ENCODE peak calls at places on chromosomes 16 and 17, in ten cellular contexts. H is GM23338, T is stomach, K is HCT116, M is vagina, W is transverse colon, L is prostate gland, F is sigmoid colon, R is suprapubic skin, I is breast epithelium. V is an unnamed sample. For H3K27me3, the result is how much of the 10 kb centered on the place peaks cover.

GRCh38 chr17:65696739-65697394 is 135.4 kb upstream of the AXIN2 start:
- DNase-seq in H (no peak), T (no peak), K (no peak), M (no peak), W (no peak), L (no peak), F (no peak), R (no peak), I (no peak), V (no peak)

GRCh38 chr16:88059701-88060386 is 108.6 kb downstream of the BANP start:
- DNase-seq in H (no peak), T (no peak), K (no peak), M (no peak), W (no peak), L (no peak), F (no peak), R (no peak), I (no peak), V (no peak)

GRCh38 chr16:30429418-30429677 is 482 bp downstream of the DCTPP1 start:
- DNase-seq in H (peak), T (no peak), K (no peak), M (no peak), W (no peak), L (no peak), F (no peak), R (no peak), I (no peak), V (no peak)

GRCh38 chr17:67221062-67221998 is 23.7 kb downstream of the HELZ start:
- DNase-seq in H (peak), T (no peak), K (peak), M (no peak), W (no peak), L (peak), F (no peak), R (no peak), I (no peak), V (no peak)

GRCh38 chr16:68995011-68995504 is 110.4 kb upstream of the HAS3 start:
- DNase-seq in H (peak), T (no peak), K (peak), M (no peak), W (no peak), L (peak), F (no peak), R (no peak), I (no peak), V (no peak)

GRCh38 chr16:89163297-89163696 is 8.3 kb upstream of the CDH15 start:
- DNase-seq in H (no peak), T (no peak), K (no peak), M (no peak), W (no peak), L (no peak), F (no peak), R (no peak), I (no peak), V (no peak)

GRCh38 chr16:56344518-56345405 is 80.6 kb downstream of the AMFR start:
- DNase-seq in H (no peak), T (no peak), K (no peak), M (no peak), W (no peak), L (no peak), F (no peak), R (no peak), I (no peak), V (no peak)

GRCh38 chr17:59746849-59747445 is 39.5 kb downstream of the VMP1 start:
- DNase-seq in H (peak), T (no peak), K (no peak), M (no peak), W (no peak), L (no peak), F (no peak), R (no peak), I (no peak), V (no peak)

GRCh38 chr16:57627184-57627871 is 1.1 kb upstream of the ADGRG1 start:
- DNase-seq in H (peak), T (no peak), K (no peak), M (no peak), W (no peak), L (no peak), F (no peak), R (no peak), I (no peak), V (no peak)

GRCh38 chr17:56774650-56775049 is 59.1 kb downstream of the C17orf67 start:
- DNase-seq in H (no peak), T (no peak), K (no peak), M (no peak), W (no peak), L (no peak), F (no peak), R (no peak), I (no peak), V (no peak)

GRCh38 chr16:50178397-50179018 is 25.4 kb downstream of the TENT4B start:
- DNase-seq in H (no peak), T (no peak), K (no peak), M (no peak), W (no peak), L (no peak), F (no peak), R (no peak), I (no peak), V (no peak)

GRCh38 chr16:65598626-65599025 is 476.8 kb upstream of the CDH11 start:
- DNase-seq in H (no peak), T (no peak), K (no peak), M (no peak), W (no peak), L (no peak), F (no peak), R (no peak), I (no peak), V (no peak)

GRCh38 chr17:6712058-6712853 is 913 bp downstream of the SLC13A5 start:
- DNase-seq in H (peak), T (no peak), K (no peak), M (peak), W (no peak), L (no peak), F (no peak), R (no peak), I (peak), V (no peak)

GRCh38 chr17:6712854-6713129 is 377 bp downstream of the SLC13A5 start:
- DNase-seq in H (no peak), T (no peak), K (no peak), M (no peak), W (no peak), L (no peak), F (no peak), R (no peak), I (no peak), V (no peak)

GRCh38 chr17:6714315-6714874 is 1.2 kb upstream of the SLC13A5 start:
- DNase-seq in H (no peak), T (no peak), K (no peak), M (no peak), W (no peak), L (no peak), F (no peak), R (no peak), I (no peak), V (no peak)

GRCh38 chr17:6713918-6714271 is 726 bp upstream of the SLC13A5 start:
- DNase-seq in H (peak), T (no peak), K (no peak), M (no peak), W (no peak), L (no peak), F (no peak), R (no peak), I (no peak), V (no peak)

DNA sequence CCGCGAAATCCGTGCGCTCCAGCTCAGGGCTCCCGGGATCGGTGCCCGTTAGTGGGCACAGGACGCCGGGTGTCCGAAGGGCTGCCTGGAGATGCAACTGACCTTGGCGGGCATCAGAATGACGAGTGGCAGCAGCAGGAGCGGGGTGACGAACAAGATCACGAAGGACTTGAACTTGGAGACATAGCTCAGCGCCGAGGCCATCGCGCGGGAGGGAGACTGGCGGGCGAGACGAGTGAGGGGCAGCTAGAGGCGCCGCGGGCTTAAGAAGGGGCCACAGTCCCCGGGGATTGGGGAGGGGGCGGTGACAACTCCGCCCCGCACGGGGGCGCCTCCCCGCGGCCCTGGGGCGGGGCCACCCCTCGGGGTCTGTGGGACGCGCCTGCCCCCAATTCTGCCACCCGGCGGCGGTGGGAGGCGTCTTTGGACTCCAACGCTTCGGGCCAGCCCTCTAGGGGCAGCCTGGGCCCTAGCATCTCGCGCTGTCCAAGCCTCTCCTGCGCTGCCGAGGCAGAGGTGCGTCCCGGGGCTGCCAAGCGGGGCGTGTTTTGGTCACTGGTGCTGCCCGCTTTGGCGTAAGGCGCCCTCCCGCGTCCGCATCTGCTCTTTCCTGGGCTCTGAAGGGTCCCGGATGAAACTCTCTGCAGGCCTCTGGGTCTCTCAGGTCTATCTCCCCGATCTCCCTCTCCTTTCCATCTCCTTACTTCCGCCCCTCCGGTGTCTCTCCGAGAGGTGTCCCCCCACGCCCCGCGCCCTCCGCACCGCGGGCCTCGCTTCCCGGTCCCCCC is at the start of gene SLC13A5:
- DNase-seq in H (peak), T (no peak), K (no peak), M (no peak), W (no peak), L (no peak), F (no peak), R (no peak), I (no peak), V (peak)
- TF ChIP-seq CTCF in H (peak), T (no peak), K (no peak), M (no peak), W (no peak), L (no peak), F (no peak), R (no peak), I (no peak), V (no peak)

DNA sequence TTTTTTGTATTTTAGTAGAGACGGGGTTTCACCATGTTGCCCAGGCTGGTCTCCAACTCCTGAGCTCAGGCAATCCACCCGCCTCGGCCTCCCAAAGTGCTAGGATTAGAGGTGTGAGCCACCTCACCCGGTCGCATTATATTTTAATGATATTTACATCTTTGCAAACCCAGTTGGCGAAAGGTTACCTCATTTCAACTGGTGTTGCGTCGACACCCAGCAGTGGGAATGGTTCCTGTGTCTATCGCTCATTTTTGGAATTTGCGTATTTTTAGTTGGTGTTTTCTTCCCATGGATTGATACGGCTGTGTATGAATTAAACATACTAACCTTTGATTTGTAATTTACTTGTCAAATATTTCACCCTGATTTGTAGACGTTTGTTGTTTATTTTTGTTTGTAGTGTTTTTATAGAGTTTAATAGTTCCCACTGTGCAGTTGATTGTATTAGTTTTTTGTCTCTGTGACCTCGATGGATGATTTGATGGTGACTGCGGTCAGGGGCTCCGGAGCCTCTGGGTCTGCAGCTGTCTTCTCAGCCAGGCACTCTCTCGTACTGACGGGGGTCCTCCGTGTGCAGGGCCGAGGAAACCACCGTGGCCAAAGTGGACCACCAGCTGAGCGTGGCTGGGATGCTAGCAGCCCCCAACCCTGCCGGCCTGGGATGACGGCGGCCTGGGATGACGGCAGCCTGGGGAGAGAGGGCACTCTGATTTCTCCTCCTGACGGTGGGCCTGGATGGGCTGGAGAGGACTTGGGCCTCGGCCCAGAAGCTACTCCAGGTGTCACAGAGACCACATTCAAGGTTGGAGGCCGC is 4.0 kb downstream of the CD7 start:
- DNase-seq in H (no peak), T (no peak), K (no peak), M (no peak), W (no peak), L (no peak), F (no peak), R (no peak), I (no peak), V (no peak)
- H3K27me3 ChIP-seq in H (under half), T (under half), K (under half), M (under half), W (under half), L (under half), F (under half), R (half or more), I (under half), V (under half)

GRCh38 chr16:70432304-70432799 is 6.5 kb downstream of the ST3GAL2 start:
- DNase-seq in H (no peak), T (no peak), K (no peak), M (no peak), W (no peak), L (no peak), F (no peak), R (no peak), I (no peak), V (peak)

GRCh38 chr16:70430667-70431536 is 8.0 kb downstream of the ST3GAL2 start:
- DNase-seq in H (peak), T (no peak), K (no peak), M (no peak), W (peak), L (no peak), F (no peak), R (no peak), I (no peak), V (peak)

GRCh38 chr16:70427786-70428177 is 11.1 kb downstream of the ST3GAL2 start:
- DNase-seq in H (no peak), T (no peak), K (no peak), M (no peak), W (no peak), L (no peak), F (no peak), R (no peak), I (no peak), V (no peak)

GRCh38 chr16:70428178-70428998 is 10.5 kb downstream of the ST3GAL2 start:
- DNase-seq in H (peak), T (peak), K (peak), M (peak), W (peak), L (peak), F (peak), R (peak), I (peak), V (peak)

DNA sequence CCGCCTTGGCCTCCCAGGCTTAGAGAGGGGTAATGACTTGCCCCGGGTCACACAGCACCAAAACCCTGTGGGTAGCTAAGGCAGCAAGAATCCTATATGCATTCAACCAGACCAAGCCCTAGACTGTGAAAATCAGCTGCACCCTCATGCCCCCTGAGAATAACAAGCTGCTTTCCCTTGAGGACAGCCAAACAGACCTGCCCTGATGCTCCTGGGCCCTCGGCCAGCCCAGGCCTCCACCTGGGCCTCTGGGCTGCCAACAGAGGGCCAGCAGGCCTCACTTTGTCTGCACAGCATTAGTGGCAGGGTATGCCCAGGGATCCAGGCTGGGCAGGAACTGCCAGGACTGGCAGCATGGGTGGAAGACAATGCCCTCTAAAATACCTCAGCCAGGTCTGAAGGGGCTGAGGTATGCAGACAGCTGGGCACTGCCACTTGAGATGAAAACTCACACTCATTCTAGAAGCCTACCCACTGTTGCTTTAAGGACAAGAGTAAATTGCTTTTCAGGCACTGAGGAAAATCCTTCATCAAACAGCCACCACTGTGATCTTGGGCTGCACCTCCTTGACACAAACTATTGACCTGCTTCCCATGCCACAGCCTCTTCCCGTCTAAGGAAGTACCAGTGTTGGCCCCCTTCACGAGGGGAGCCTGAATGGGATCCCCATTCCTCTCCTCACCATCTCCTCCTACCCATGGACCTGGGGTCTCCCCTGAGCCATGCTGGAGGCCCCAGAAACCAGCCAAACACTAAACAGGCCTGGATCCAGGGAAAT is 8.8 kb downstream of the ST3GAL2 start:
- DNase-seq in H (no peak), T (no peak), K (no peak), M (no peak), W (no peak), L (no peak), F (no peak), R (no peak), I (no peak), V (no peak)
- TF ChIP-seq POLR2AphosphoS5 in H (peak), T (no peak), K (no peak), M (no peak), W (no peak), L (no peak), F (no peak), R (no peak), I (no peak), V (no peak)

GRCh38 chr16:67177743-67178699 is 5.7 kb downstream of the MATCAP1 start:
- DNase-seq in H (peak), T (peak), K (peak), M (no peak), W (peak), L (peak), F (peak), R (no peak), I (peak), V (no peak)
- TF ChIP-seq CTCF in H (no peak), T (no peak), K (peak), M (no peak), W (peak), L (no peak), F (no peak), R (no peak), I (peak), V (no peak)

GRCh38 chr17:10060526-10060925 is 137.9 kb downstream of the GAS7 start:
- DNase-seq in H (no peak), T (no peak), K (no peak), M (no peak), W (no peak), L (no peak), F (no peak), R (peak), I (no peak), V (no peak)

GRCh38 chr17:10061131-10061581 is 137.2 kb downstream of the GAS7 start:
- DNase-seq in H (no peak), T (no peak), K (no peak), M (no peak), W (no peak), L (no peak), F (no peak), R (peak), I (no peak), V (no peak)

GRCh38 chr17:10059684-10060211 is 138.7 kb downstream of the GAS7 start:
- DNase-seq in H (peak), T (no peak), K (no peak), M (no peak), W (peak), L (no peak), F (no peak), R (peak), I (no peak), V (no peak)

GRCh38 chr17:10063730-10064221 is 134.6 kb downstream of the GAS7 start:
- DNase-seq in H (no peak), T (peak), K (no peak), M (no peak), W (peak), L (no peak), F (peak), R (no peak), I (no peak), V (peak)

DNA sequence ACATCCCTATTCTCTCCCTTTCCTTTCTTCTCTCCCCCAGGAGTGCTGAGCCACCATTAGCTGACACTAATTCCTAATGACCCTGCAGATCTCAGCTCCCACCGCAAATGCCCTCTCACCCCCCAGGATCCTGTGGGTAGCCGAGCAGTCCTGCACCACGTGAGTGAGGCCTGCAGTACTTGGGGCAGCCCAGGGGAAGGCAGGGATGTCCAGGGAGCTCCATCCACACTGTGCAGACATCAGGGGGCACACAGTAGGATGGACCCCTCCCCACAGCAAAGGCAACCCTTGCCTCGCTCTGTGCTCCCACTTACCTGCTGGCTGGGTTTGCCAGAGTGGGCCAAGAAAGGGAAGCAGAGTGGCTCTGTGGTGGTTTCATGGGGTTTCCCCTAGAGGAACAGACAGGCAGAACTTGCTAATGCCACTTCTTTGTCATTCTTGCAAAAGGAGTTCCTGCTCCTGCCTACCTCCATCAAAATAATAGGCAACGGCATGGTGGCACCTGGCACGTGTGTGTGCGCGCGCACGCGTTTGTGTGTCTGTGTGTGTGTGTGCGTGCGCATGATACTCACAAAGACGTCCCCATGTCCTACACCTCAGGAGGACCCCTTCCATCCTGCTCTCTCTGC is 135.5 kb downstream of the GAS7 start:
- DNase-seq in H (no peak), T (no peak), K (no peak), M (no peak), W (no peak), L (no peak), F (peak), R (no peak), I (no peak), V (peak)
- H3K27me3 ChIP-seq in H (under half), T (under half), K (under half), M (under half), W (under half), L (under half), F (under half), R (under half), I (under half), V (under half)

DNA sequence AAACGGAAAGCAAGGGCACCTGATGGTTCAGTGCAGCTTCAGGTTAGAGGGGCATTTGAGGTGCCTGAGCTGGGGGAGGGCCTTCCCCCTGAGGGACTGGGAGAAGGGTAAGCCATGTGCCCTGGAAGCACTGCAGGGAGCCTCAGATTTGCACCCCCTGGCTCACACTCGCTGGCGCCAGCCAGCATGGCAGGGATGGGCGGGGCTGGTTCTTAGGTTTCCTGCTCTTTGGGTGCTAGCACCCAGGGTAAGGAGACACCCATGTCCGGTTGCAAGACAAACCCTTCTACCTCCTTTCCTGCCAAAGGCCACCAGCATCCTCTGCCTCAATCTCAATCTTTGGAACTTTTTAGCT is 2.3 kb upstream of the LIMD2 start:
- DNase-seq in H (no peak), T (peak), K (no peak), M (no peak), W (peak), L (no peak), F (no peak), R (peak), I (no peak), V (no peak)
- TF ChIP-seq POLR2AphosphoS5 in H (no peak), T (no peak), K (no peak), M (no peak), W (no peak), L (no peak), F (no peak), R (no peak), I (no peak), V (no peak)

GRCh38 chr17:40526668-40527067 is 25.2 kb upstream of the TNS4 start:
- DNase-seq in H (no peak), T (no peak), K (no peak), M (no peak), W (no peak), L (no peak), F (peak), R (peak), I (peak), V (no peak)
- TF ChIP-seq CTCF in H (peak), T (no peak), K (no peak), M (no peak), W (no peak), L (no peak), F (no peak), R (no peak), I (no peak), V (no peak)